ENCODE peak calls at places on chromosomes 12 and 14, in ten cellular contexts. B is neural progenitor cell; A is GM06990; Z is GM10248; U is IMR-90; F is A549; S is left ventricle myocardium inferior; Y is endodermal cell; X is CD4-positive, alpha-beta T cell; M is dorsolateral prefrontal cortex. W is an unnamed sample.

GRCh38 chr12:97545804-97546203 is 83.2 kb downstream of the RMST start:
- DNase-seq in S (no peak), F (no peak), Y (no peak), B (no peak), M (no peak), A (no peak), Z (no peak), X (no peak), U (no peak), W (no peak)

GRCh38 chr12:71393625-71394024 is 46.0 kb upstream of the LGR5 start:
- DNase-seq in S (no peak), X (no peak), A (no peak), F (no peak), U (no peak), Y (no peak), M (no peak), Z (no peak), B (no peak), W (no peak)

GRCh38 chr12:86148071-86148470 is 108.1 kb downstream of the MGAT4C start:
- DNase-seq in A (no peak), Y (no peak), U (no peak), B (no peak), Z (no peak), F (no peak), M (no peak), S (no peak), X (no peak), W (no peak)

GRCh38 chr14:68525516-68525915 is 267.4 kb downstream of the ZFP36L1 start:
- DNase-seq in M (no peak), S (no peak), F (no peak), Z (no peak), X (no peak), U (no peak), A (no peak), Y (no peak), B (no peak), W (no peak)

GRCh38 chr12:2082321-2082720 is 29.5 kb downstream of the CACNA1C start:
- DNase-seq in B (no peak), F (no peak), A (no peak), U (no peak), Y (no peak), M (no peak), X (no peak), S (no peak), Z (no peak), W (no peak)

GRCh38 chr12:110403146-110403974 is at the start of gene ANAPC7:
- DNase-seq in F (peak), M (peak), B (peak), X (peak), U (peak), A (peak), S (peak), Z (peak), Y (peak), W (peak)

GRCh38 chr12:112750971-112751370 is 40.6 kb upstream of the RPH3A start:
- DNase-seq in Y (no peak), M (no peak), A (no peak), B (no peak), X (no peak), F (no peak), S (no peak), Z (no peak), U (peak), W (no peak)

GRCh38 chr14:78029471-78030372 is 140.5 kb upstream of the NRXN3 start:
- DNase-seq in Y (peak), S (no peak), X (no peak), B (peak), U (no peak), Z (no peak), A (no peak), M (peak), F (no peak), W (no peak)

GRCh38 chr14:50260511-50260910 is 29.1 kb upstream of the SOS2 start:
- DNase-seq in F (no peak), U (peak), M (no peak), B (peak), Z (peak), A (no peak), X (no peak), S (no peak), Y (peak), W (no peak)

GRCh38 chr14:104158827-104159798 is 20.7 kb downstream of the KIF26A start:
- DNase-seq in M (peak), A (no peak), B (peak), Z (no peak), S (peak), F (no peak), Y (no peak), X (no peak), U (no peak), W (no peak)
- TF ChIP-seq CTCF in M (no peak), A (no peak), B (no peak), Z (no peak), S (no peak), F (no peak), Y (no peak), X (no peak), U (no peak), W (no peak)

GRCh38 chr12:8080131-8080530 is 1.9 kb upstream of the NECAP1 start:
- DNase-seq in X (no peak), U (no peak), Y (no peak), A (no peak), Z (no peak), M (no peak), B (no peak), S (no peak), F (no peak), W (no peak)

GRCh38 chr12:8078916-8079315 is 3.2 kb upstream of the NECAP1 start:
- DNase-seq in M (no peak), A (no peak), B (no peak), U (no peak), Z (no peak), Y (no peak), X (no peak), S (no peak), F (no peak), W (no peak)

GRCh38 chr12:8077207-8077606 is 4.9 kb upstream of the NECAP1 start:
- DNase-seq in M (no peak), Z (no peak), B (no peak), X (no peak), Y (no peak), A (no peak), U (peak), F (no peak), S (no peak), W (no peak)

GRCh38 chr12:8076357-8076756 is 5.7 kb upstream of the NECAP1 start:
- DNase-seq in S (no peak), B (no peak), X (no peak), U (no peak), Y (no peak), A (no peak), M (no peak), Z (no peak), F (no peak), W (no peak)

GRCh38 chr12:8078400-8078799 is 3.7 kb upstream of the NECAP1 start:
- DNase-seq in Y (peak), B (peak), S (no peak), U (peak), A (no peak), X (peak), M (no peak), F (no peak), Z (peak), W (peak)
- TF ChIP-seq CTCF in Y (peak), B (peak), S (peak), U (peak), A (peak), X (peak), M (peak), F (peak), Z (peak), W (peak)

GRCh38 chr12:126483145-126484068 is 1418.2 kb downstream of the AACS start:
- DNase-seq in S (no peak), M (no peak), A (no peak), Y (no peak), X (no peak), U (no peak), Z (no peak), B (peak), F (no peak), W (no peak)

GRCh38 chr12:126492181-126492580 is 1426.9 kb downstream of the AACS start:
- DNase-seq in S (no peak), A (no peak), B (no peak), U (no peak), Y (no peak), F (no peak), Z (no peak), X (no peak), M (no peak), W (no peak)

GRCh38 chr12:126493366-126494108 is 1428.3 kb downstream of the AACS start:
- DNase-seq in A (no peak), S (no peak), F (no peak), M (no peak), U (no peak), Y (no peak), Z (no peak), B (no peak), X (no peak), W (no peak)

GRCh38 chr12:126487581-126487980 is 1422.3 kb downstream of the AACS start:
- DNase-seq in U (no peak), Y (no peak), M (no peak), F (no peak), X (no peak), A (no peak), Z (no peak), B (no peak), S (no peak), W (no peak)

GRCh38 chr12:126488786-126489185 is 1423.6 kb downstream of the AACS start:
- DNase-seq in Z (no peak), F (no peak), B (no peak), A (no peak), X (no peak), Y (no peak), M (no peak), U (no peak), S (no peak), W (no peak)
- TF ChIP-seq CTCF in Z (no peak), F (no peak), B (no peak), A (no peak), X (no peak), Y (no peak), M (no peak), U (no peak), S (no peak), W (no peak)

GRCh38 chr14:93543766-93544165 is 113.0 kb downstream of the UNC79 start:
- DNase-seq in X (no peak), U (peak), B (peak), F (peak), Y (no peak), S (no peak), Z (no peak), A (no peak), M (no peak), W (no peak)
- TF ChIP-seq CTCF in X (no peak), U (peak), B (peak), F (peak), Y (peak), S (peak), Z (peak), A (peak), M (peak), W (peak)

GRCh38 chr12:15532364-15532977 is 210.2 kb downstream of the PTPRO start:
- DNase-seq in A (no peak), Z (peak), S (no peak), X (peak), M (no peak), B (peak), U (peak), Y (peak), F (peak), W (no peak)
- TF ChIP-seq CTCF in A (peak), Z (peak), S (peak), X (peak), M (peak), B (peak), U (peak), Y (peak), F (peak), W (peak)

DNA sequence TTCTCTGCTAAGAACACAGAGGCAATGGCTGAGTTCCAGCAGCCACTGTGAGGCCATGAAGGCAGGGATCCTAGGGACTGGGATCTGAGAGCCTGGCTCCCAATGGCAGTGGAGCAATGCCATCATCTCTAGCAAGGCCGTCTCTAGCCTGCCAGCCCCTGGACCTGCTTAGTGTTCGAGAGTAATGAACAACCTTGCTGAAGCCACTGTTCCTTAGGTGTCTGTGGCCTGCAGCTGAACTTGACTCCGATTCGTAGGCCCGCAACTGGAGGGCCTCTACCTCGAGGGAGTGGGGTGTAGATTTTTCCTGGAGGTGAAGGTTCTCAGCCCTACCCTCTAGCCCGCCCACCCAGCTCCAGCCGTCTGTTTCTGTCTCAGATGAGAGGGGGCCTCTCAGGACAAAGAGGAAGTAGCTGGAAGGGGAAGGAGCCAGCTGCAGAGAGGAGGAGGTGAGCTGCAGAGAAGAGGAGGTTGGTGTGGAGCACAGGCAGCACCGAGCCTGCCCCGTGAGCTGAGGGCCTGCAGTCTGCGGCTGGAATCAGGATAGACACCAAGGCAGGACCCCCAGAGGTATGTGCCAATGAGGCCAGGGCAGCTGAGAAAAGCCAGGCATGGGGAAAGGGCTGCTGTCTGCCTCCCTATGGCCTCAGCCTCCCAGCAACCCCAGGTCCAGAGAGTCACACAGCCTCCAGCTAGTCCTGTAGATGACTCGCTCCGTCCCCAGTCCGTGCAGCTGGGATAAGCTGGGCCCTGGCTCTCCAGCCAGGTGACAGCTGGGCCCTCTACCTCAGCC is at the start of gene PLD4:
- DNase-seq in S (no peak), Y (no peak), F (no peak), Z (peak), X (no peak), A (peak), B (no peak), M (no peak), U (no peak), W (no peak)
- TF ChIP-seq CTCF in S (no peak), Y (no peak), F (no peak), Z (no peak), X (no peak), A (no peak), B (no peak), M (no peak), U (no peak), W (no peak)

DNA sequence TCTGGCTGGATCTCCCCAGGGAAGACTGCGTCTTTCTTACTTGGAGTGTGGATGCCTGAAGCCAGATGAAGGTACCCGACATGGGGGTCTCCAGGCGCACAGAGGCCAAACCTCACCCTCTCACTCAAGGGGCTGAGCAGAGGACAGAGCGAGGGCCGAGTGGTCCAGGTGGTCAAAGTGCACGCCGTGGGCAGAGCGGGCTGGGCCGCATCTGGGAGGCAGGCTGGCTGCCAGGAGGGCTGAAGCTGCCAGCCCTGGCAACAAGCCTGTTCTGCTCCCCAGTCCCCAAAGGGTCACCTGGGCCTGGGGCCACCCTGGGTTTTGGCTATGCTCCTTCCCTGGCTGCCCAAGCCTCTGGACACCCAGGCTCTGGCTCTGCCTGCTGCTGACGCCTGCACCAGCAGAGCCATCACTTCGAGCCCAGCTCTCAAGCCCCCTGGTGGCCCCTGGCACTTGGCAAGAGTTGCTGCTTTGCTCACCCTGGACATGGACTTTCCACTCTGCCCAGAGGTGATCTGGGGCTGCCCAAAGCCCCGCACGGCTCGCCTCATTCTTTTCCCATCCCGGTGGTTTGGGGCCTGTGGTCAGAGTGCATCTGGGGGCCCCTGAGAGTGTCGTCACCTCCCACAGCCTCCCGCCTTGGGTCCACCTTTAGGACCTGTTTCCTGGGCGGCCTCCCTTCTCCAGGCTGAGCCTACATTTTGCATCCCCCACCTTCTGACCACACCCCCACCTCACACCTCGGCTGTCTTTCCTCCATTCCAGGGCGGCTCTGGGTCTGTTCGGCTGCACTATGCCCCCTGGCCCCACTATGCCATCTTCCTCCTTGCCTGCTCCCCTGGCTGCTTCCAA is 2.8 kb downstream of the ADSS1 start:
- DNase-seq in Z (no peak), S (no peak), M (no peak), U (no peak), F (peak), B (no peak), X (no peak), A (no peak), Y (peak), W (no peak)
- TF ChIP-seq CTCF in Z (no peak), S (no peak), M (no peak), U (no peak), F (no peak), B (peak), X (no peak), A (peak), Y (peak), W (no peak)

GRCh38 chr12:101823891-101824290 is 6.9 kb downstream of the GNPTAB start:
- DNase-seq in X (peak), F (peak), A (peak), S (peak), Y (peak), U (no peak), Z (peak), B (peak), M (peak), W (peak)
- TF ChIP-seq CTCF in X (peak), F (no peak), A (peak), S (peak), Y (peak), U (no peak), Z (peak), B (peak), M (peak), W (peak)